ENCODE peak calls at places on chromosome 20, in five cellular contexts. O is SK-N-SH, L is HepG2, T is transverse colon, P is K562. Z is an unnamed sample.

GRCh38 chr20:23454816-23455215 is 2.1 kb upstream of the CST11 start:
- DNase-seq in O (no peak), L (no peak), T (no peak), P (no peak), Z (no peak)

GRCh38 chr20:41513829-41514228 is 104.3 kb downstream of the CHD6 start:
- DNase-seq in O (peak; percentile 9), L (no peak), T (no peak), P (no peak), Z (no peak)

GRCh38 chr20:1377984-1378742 is 14.7 kb downstream of the FKBP1A start:
- DNase-seq in O (no peak), L (peak; percentile 48), T (no peak), P (peak; percentile 46), Z (no peak)

GRCh38 chr20:46606817-46607190 is 44.5 kb downstream of the SLC13A3 start:
- DNase-seq in O (no peak), L (no peak), T (no peak), P (no peak), Z (no peak)

GRCh38 chr20:47019106-47019824 is 124.6 kb downstream of the EYA2 start:
- DNase-seq in O (peak; percentile 45), L (no peak), T (peak; percentile 20), P (no peak), Z (no peak)

GRCh38 chr20:2879148-2879547 is 5.9 kb downstream of the PTPRA start:
- DNase-seq in O (no peak), L (no peak), T (no peak), P (no peak), Z (no peak)

GRCh38 chr20:43893930-43894329 is 20.7 kb upstream of the TOX2 start:
- DNase-seq in O (no peak), L (no peak), T (no peak), P (no peak), Z (no peak)

GRCh38 chr20:32621071-32621913 is 36.2 kb upstream of the NOL4L start:
- DNase-seq in O (peak; percentile 63), L (no peak), T (no peak), P (peak; percentile 100), Z (no peak)

GRCh38 chr20:47343007-47343472 is 13.5 kb downstream of the ZMYND8 start:
- DNase-seq in O (no peak), L (no peak), T (no peak), P (no peak), Z (no peak)

GRCh38 chr20:63915471-63915870 is 20.5 kb downstream of the DNAJC5 start:
- DNase-seq in O (no peak), L (no peak), T (no peak), P (no peak), Z (no peak)

GRCh38 chr20:58330229-58330628 is 20.7 kb downstream of the RAB22A start:
- DNase-seq in O (no peak), L (no peak), T (no peak), P (no peak), Z (no peak)

GRCh38 chr20:61499859-61500258 is 247.8 kb downstream of the CDH4 start:
- DNase-seq in O (no peak), L (no peak), T (no peak), P (no peak), Z (no peak)

GRCh38 chr20:61497029-61497627 is 245.1 kb downstream of the CDH4 start:
- DNase-seq in O (no peak), L (no peak), T (no peak), P (no peak), Z (no peak)

GRCh38 chr20:61503106-61503505 is 251.0 kb downstream of the CDH4 start:
- DNase-seq in O (no peak), L (no peak), T (no peak), P (no peak), Z (no peak)

GRCh38 chr20:61502433-61502832 is 250.4 kb downstream of the CDH4 start:
- DNase-seq in O (no peak), L (no peak), T (no peak), P (no peak), Z (no peak)

DNA sequence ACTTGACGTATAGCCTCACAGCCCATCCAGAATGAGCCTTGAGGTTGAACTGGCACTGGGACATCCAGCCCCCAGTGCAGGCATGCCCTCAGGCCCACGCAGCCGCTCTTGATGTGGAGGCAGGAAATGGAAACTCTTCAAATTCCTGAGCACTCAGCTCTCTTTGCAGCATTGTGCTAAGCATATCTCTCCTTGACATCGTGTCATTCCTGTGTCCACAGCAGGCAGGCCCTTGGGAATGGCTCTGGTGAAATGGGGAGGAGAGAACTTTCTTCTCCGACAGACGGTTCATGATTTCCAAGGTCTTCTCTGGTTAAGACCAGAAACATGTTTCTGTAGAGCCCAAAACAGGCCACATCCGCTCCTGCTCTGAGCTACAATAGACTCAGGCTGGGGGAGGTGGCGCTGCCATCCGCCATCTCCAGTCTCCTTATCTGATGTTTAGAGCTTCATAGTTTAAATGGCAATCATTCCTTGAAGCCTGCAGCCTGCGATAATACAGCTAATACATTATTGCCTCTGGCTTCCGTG is 248.8 kb downstream of the CDH4 start:
- DNase-seq in O (peak; percentile 44), L (no peak), T (no peak), P (no peak), Z (no peak)
- TF ChIP-seq EP300 in O (no peak), L (no peak), T (no peak), P (peak; percentile 9), Z (no peak)

GRCh38 chr20:17824676-17825224 is 125.0 kb downstream of the BANF2 start:
- DNase-seq in O (no peak), L (no peak), T (no peak), P (no peak), Z (no peak)

GRCh38 chr20:17825251-17825691 is 125.5 kb downstream of the BANF2 start:
- DNase-seq in O (no peak), L (peak; percentile 47), T (no peak), P (no peak), Z (no peak)

GRCh38 chr20:17828598-17829144 is 128.9 kb downstream of the BANF2 start:
- DNase-seq in O (no peak), L (no peak), T (no peak), P (no peak), Z (no peak)

GRCh38 chr20:17827759-17828559 is 128.2 kb downstream of the BANF2 start:
- DNase-seq in O (no peak), L (peak; percentile 81), T (no peak), P (no peak), Z (no peak)

GRCh38 chr20:17825949-17826843 is 126.4 kb downstream of the BANF2 start:
- DNase-seq in O (no peak), L (peak; percentile 44), T (no peak), P (no peak), Z (no peak)
- TF ChIP-seq POLR2AphosphoS5 in O (no peak), L (no peak), T (no peak), P (no peak), Z (no peak)

DNA sequence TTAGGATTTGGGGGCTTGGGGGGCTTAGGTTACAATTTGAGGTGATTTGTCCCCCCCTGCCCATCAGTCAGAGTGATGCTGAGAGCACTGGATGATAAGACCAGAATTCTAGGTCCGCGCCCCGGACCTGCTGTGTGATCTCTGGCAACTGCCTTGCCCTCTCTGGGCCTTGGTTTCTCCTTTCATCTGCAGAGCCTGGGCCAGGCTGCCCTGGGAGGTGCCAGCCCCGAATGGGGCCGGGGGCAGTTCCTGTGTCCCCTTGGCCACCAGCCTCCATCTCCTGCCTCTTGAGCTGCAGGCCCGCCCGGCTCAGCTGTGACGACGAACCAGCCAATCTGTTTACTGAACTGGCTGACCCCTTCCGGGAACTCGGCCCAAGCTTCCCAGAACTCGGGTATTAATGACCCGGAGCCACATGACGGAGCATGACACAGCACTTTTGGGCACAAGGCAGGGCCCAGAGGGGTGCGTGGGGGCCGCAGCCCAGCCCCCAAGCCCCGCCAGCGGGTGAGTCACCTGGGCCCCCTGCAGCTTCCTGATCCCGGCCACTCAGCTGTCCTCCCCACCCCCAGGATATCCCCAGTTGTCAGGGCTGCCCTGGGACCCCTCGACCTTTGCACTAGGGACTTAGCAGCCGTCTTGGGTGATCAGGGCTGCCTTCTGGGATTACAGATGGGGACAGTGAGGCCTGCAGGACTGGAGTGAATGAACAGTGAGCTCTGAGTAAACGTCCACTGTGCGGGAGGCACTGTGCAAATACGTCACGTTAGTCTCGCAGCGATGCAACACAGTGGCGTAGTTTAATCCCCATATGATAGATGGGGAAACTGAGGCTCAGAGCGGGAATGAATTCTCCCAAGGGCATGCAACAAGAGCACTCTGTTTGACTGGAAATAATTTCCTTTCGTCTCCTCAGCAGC is 102.0 kb downstream of the CEBPB start:
- DNase-seq in O (no peak), L (peak; percentile 97), T (peak; percentile 83), P (peak; percentile 100), Z (peak; percentile 96)
- TF ChIP-seq EP300 in O (no peak), L (peak; percentile 96), T (peak; percentile 97), P (peak; percentile 97), Z (peak; percentile 95)

GRCh38 chr20:35510946-35511735 is 18.3 kb downstream of the C20orf173 start:
- DNase-seq in O (no peak), L (no peak), T (no peak), P (no peak), Z (no peak)
- TF ChIP-seq POLR2AphosphoS5 in O (no peak), L (no peak), T (no peak), P (no peak), Z (no peak)

GRCh38 chr20:52291109-52291508 is 99.5 kb upstream of the ZFP64 start:
- DNase-seq in O (peak; percentile 9), L (no peak), T (no peak), P (peak; percentile 7), Z (no peak)
- TF ChIP-seq EP300 in O (no peak), L (no peak), T (no peak), P (no peak), Z (no peak)

GRCh38 chr20:11411765-11412164 is 505.9 kb upstream of the BTBD3 start:
- DNase-seq in O (no peak), L (no peak), T (no peak), P (no peak), Z (peak; percentile 45)
- TF ChIP-seq POLR2AphosphoS5 in O (no peak), L (no peak), T (no peak), P (no peak), Z (no peak)